ENCODE peak calls at places on chromosome 9, in nine cellular contexts. One of them, this sample, is unnamed.

GRCh38 chr9:121725008-121725795 is 73.8 kb downstream of the DAB2IP start:
- DNase-seq in amniotic stem cell: peak
- DNase-seq in right cardiac atrium: peak
- DNase-seq in natural killer cell treated with Interleukin-12 subunit alpha and Interleukin-12 subunit beta and Interleukin-15 and Interleukin-18, amount 100 ng/mL, for 72 hours: no peak
- DNase-seq in GM20000: no peak
- DNase-seq in left cardiac atrium: peak
- DNase-seq in stimulated activated CD8-positive, alpha-beta memory T cell treated with anti-CD3 and anti-CD28 coated beads, Interleukin-15, amount 100 ng/mL, for 4 hours: no peak
- DNase-seq in CD8-positive, alpha-beta T cell: no peak
- DNase-seq in GM13976: no peak
- DNase-seq in this sample: peak

GRCh38 chr9:136100700-136101614 is 5.9 kb upstream of the NACC2 start:
- DNase-seq in amniotic stem cell: no peak
- DNase-seq in right cardiac atrium: no peak
- DNase-seq in natural killer cell treated with Interleukin-12 subunit alpha and Interleukin-12 subunit beta and Interleukin-15 and Interleukin-18, amount 100 ng/mL, for 72 hours: no peak
- DNase-seq in GM20000: no peak
- DNase-seq in left cardiac atrium: no peak
- DNase-seq in stimulated activated CD8-positive, alpha-beta memory T cell treated with anti-CD3 and anti-CD28 coated beads, Interleukin-15, amount 100 ng/mL, for 4 hours: no peak
- DNase-seq in CD8-positive, alpha-beta T cell: no peak
- DNase-seq in GM13976: no peak
- DNase-seq in this sample: no peak

GRCh38 chr9:101586651-101587050 is 8.1 kb downstream of the PPP3R2 start:
- DNase-seq in amniotic stem cell: no peak
- DNase-seq in right cardiac atrium: no peak
- DNase-seq in natural killer cell treated with Interleukin-12 subunit alpha and Interleukin-12 subunit beta and Interleukin-15 and Interleukin-18, amount 100 ng/mL, for 72 hours: no peak
- DNase-seq in GM20000: no peak
- DNase-seq in left cardiac atrium: no peak
- DNase-seq in stimulated activated CD8-positive, alpha-beta memory T cell treated with anti-CD3 and anti-CD28 coated beads, Interleukin-15, amount 100 ng/mL, for 4 hours: no peak
- DNase-seq in CD8-positive, alpha-beta T cell: no peak
- DNase-seq in GM13976: no peak
- DNase-seq in this sample: no peak

GRCh38 chr9:126150411-126151030 is 176.1 kb upstream of the MVB12B start:
- DNase-seq in amniotic stem cell: no peak
- DNase-seq in right cardiac atrium: no peak
- DNase-seq in natural killer cell treated with Interleukin-12 subunit alpha and Interleukin-12 subunit beta and Interleukin-15 and Interleukin-18, amount 100 ng/mL, for 72 hours: no peak
- DNase-seq in GM20000: no peak
- DNase-seq in left cardiac atrium: no peak
- DNase-seq in stimulated activated CD8-positive, alpha-beta memory T cell treated with anti-CD3 and anti-CD28 coated beads, Interleukin-15, amount 100 ng/mL, for 4 hours: no peak
- DNase-seq in CD8-positive, alpha-beta T cell: peak
- DNase-seq in GM13976: peak
- DNase-seq in this sample: no peak

GRCh38 chr9:88018101-88018500 is 43.8 kb upstream of the CDK20 start:
- DNase-seq in amniotic stem cell: no peak
- DNase-seq in right cardiac atrium: no peak
- DNase-seq in natural killer cell treated with Interleukin-12 subunit alpha and Interleukin-12 subunit beta and Interleukin-15 and Interleukin-18, amount 100 ng/mL, for 72 hours: no peak
- DNase-seq in GM20000: no peak
- DNase-seq in left cardiac atrium: no peak
- DNase-seq in stimulated activated CD8-positive, alpha-beta memory T cell treated with anti-CD3 and anti-CD28 coated beads, Interleukin-15, amount 100 ng/mL, for 4 hours: no peak
- DNase-seq in CD8-positive, alpha-beta T cell: no peak
- DNase-seq in GM13976: no peak
- DNase-seq in this sample: no peak

GRCh38 chr9:133619791-133620190 is 10.6 kb upstream of the FAM163B start:
- DNase-seq in amniotic stem cell: no peak
- DNase-seq in right cardiac atrium: no peak
- DNase-seq in natural killer cell treated with Interleukin-12 subunit alpha and Interleukin-12 subunit beta and Interleukin-15 and Interleukin-18, amount 100 ng/mL, for 72 hours: peak
- DNase-seq in GM20000: no peak
- DNase-seq in left cardiac atrium: no peak
- DNase-seq in stimulated activated CD8-positive, alpha-beta memory T cell treated with anti-CD3 and anti-CD28 coated beads, Interleukin-15, amount 100 ng/mL, for 4 hours: peak
- DNase-seq in CD8-positive, alpha-beta T cell: peak
- DNase-seq in GM13976: no peak
- DNase-seq in this sample: no peak

GRCh38 chr9:19785230-19785629 is 3.6 kb downstream of the SLC24A2 start:
- DNase-seq in amniotic stem cell: no peak
- DNase-seq in right cardiac atrium: no peak
- DNase-seq in natural killer cell treated with Interleukin-12 subunit alpha and Interleukin-12 subunit beta and Interleukin-15 and Interleukin-18, amount 100 ng/mL, for 72 hours: no peak
- DNase-seq in GM20000: no peak
- DNase-seq in left cardiac atrium: no peak
- DNase-seq in stimulated activated CD8-positive, alpha-beta memory T cell treated with anti-CD3 and anti-CD28 coated beads, Interleukin-15, amount 100 ng/mL, for 4 hours: no peak
- DNase-seq in CD8-positive, alpha-beta T cell: no peak
- DNase-seq in GM13976: no peak
- DNase-seq in this sample: no peak

GRCh38 chr9:76116913-76117312 is 226.4 kb downstream of the PCSK5 start:
- DNase-seq in amniotic stem cell: no peak
- DNase-seq in right cardiac atrium: peak
- DNase-seq in natural killer cell treated with Interleukin-12 subunit alpha and Interleukin-12 subunit beta and Interleukin-15 and Interleukin-18, amount 100 ng/mL, for 72 hours: no peak
- DNase-seq in GM20000: no peak
- DNase-seq in left cardiac atrium: peak
- DNase-seq in stimulated activated CD8-positive, alpha-beta memory T cell treated with anti-CD3 and anti-CD28 coated beads, Interleukin-15, amount 100 ng/mL, for 4 hours: no peak
- DNase-seq in CD8-positive, alpha-beta T cell: no peak
- DNase-seq in GM13976: no peak
- DNase-seq in this sample: peak

GRCh38 chr9:123387686-123388085 is 31.7 kb downstream of the CRB2 start:
- DNase-seq in amniotic stem cell: no peak
- DNase-seq in right cardiac atrium: no peak
- DNase-seq in natural killer cell treated with Interleukin-12 subunit alpha and Interleukin-12 subunit beta and Interleukin-15 and Interleukin-18, amount 100 ng/mL, for 72 hours: no peak
- DNase-seq in GM20000: no peak
- DNase-seq in left cardiac atrium: no peak
- DNase-seq in stimulated activated CD8-positive, alpha-beta memory T cell treated with anti-CD3 and anti-CD28 coated beads, Interleukin-15, amount 100 ng/mL, for 4 hours: no peak
- DNase-seq in CD8-positive, alpha-beta T cell: no peak
- DNase-seq in GM13976: no peak
- DNase-seq in this sample: no peak

GRCh38 chr9:70049672-70050271 is 6.1 kb downstream of the MAMDC2 start:
- DNase-seq in amniotic stem cell: no peak
- DNase-seq in right cardiac atrium: peak
- DNase-seq in natural killer cell treated with Interleukin-12 subunit alpha and Interleukin-12 subunit beta and Interleukin-15 and Interleukin-18, amount 100 ng/mL, for 72 hours: no peak
- DNase-seq in GM20000: no peak
- DNase-seq in left cardiac atrium: peak
- DNase-seq in stimulated activated CD8-positive, alpha-beta memory T cell treated with anti-CD3 and anti-CD28 coated beads, Interleukin-15, amount 100 ng/mL, for 4 hours: no peak
- DNase-seq in CD8-positive, alpha-beta T cell: no peak
- DNase-seq in GM13976: no peak
- DNase-seq in this sample: peak

GRCh38 chr9:94929373-94929764 is 202.9 kb downstream of the AOPEP start:
- DNase-seq in amniotic stem cell: no peak
- DNase-seq in right cardiac atrium: peak
- DNase-seq in natural killer cell treated with Interleukin-12 subunit alpha and Interleukin-12 subunit beta and Interleukin-15 and Interleukin-18, amount 100 ng/mL, for 72 hours: peak
- DNase-seq in GM20000: no peak
- DNase-seq in left cardiac atrium: peak
- DNase-seq in stimulated activated CD8-positive, alpha-beta memory T cell treated with anti-CD3 and anti-CD28 coated beads, Interleukin-15, amount 100 ng/mL, for 4 hours: no peak
- DNase-seq in CD8-positive, alpha-beta T cell: no peak
- DNase-seq in GM13976: no peak
- DNase-seq in this sample: peak

GRCh38 chr9:70142101-70142500 is 98.5 kb downstream of the MAMDC2 start:
- DNase-seq in amniotic stem cell: no peak
- DNase-seq in right cardiac atrium: no peak
- DNase-seq in natural killer cell treated with Interleukin-12 subunit alpha and Interleukin-12 subunit beta and Interleukin-15 and Interleukin-18, amount 100 ng/mL, for 72 hours: no peak
- DNase-seq in GM20000: no peak
- DNase-seq in left cardiac atrium: no peak
- DNase-seq in stimulated activated CD8-positive, alpha-beta memory T cell treated with anti-CD3 and anti-CD28 coated beads, Interleukin-15, amount 100 ng/mL, for 4 hours: no peak
- DNase-seq in CD8-positive, alpha-beta T cell: no peak
- DNase-seq in GM13976: no peak
- DNase-seq in this sample: no peak

GRCh38 chr9:16434522-16434921 is 435.9 kb downstream of the BNC2 start:
- DNase-seq in amniotic stem cell: peak
- DNase-seq in right cardiac atrium: no peak
- DNase-seq in natural killer cell treated with Interleukin-12 subunit alpha and Interleukin-12 subunit beta and Interleukin-15 and Interleukin-18, amount 100 ng/mL, for 72 hours: no peak
- DNase-seq in GM20000: no peak
- DNase-seq in left cardiac atrium: no peak
- DNase-seq in stimulated activated CD8-positive, alpha-beta memory T cell treated with anti-CD3 and anti-CD28 coated beads, Interleukin-15, amount 100 ng/mL, for 4 hours: no peak
- DNase-seq in CD8-positive, alpha-beta T cell: no peak
- DNase-seq in GM13976: no peak
- DNase-seq in this sample: no peak

GRCh38 chr9:136522354-136523237 is 23.3 kb downstream of the NOTCH1 start:
- DNase-seq in amniotic stem cell: no peak
- DNase-seq in right cardiac atrium: no peak
- DNase-seq in natural killer cell treated with Interleukin-12 subunit alpha and Interleukin-12 subunit beta and Interleukin-15 and Interleukin-18, amount 100 ng/mL, for 72 hours: no peak
- DNase-seq in GM20000: no peak
- DNase-seq in left cardiac atrium: no peak
- DNase-seq in stimulated activated CD8-positive, alpha-beta memory T cell treated with anti-CD3 and anti-CD28 coated beads, Interleukin-15, amount 100 ng/mL, for 4 hours: no peak
- DNase-seq in CD8-positive, alpha-beta T cell: no peak
- DNase-seq in GM13976: no peak
- DNase-seq in this sample: no peak

GRCh38 chr9:136720251-136720886 is 8.0 kb downstream of the DIPK1B start:
- DNase-seq in amniotic stem cell: no peak
- DNase-seq in right cardiac atrium: peak
- DNase-seq in natural killer cell treated with Interleukin-12 subunit alpha and Interleukin-12 subunit beta and Interleukin-15 and Interleukin-18, amount 100 ng/mL, for 72 hours: no peak
- DNase-seq in GM20000: peak
- DNase-seq in left cardiac atrium: peak
- DNase-seq in stimulated activated CD8-positive, alpha-beta memory T cell treated with anti-CD3 and anti-CD28 coated beads, Interleukin-15, amount 100 ng/mL, for 4 hours: no peak
- DNase-seq in CD8-positive, alpha-beta T cell: no peak
- DNase-seq in GM13976: no peak
- DNase-seq in this sample: no peak

GRCh38 chr9:115058684-115059315 is 59.2 kb downstream of the TNC start:
- DNase-seq in amniotic stem cell: peak
- DNase-seq in right cardiac atrium: peak
- DNase-seq in natural killer cell treated with Interleukin-12 subunit alpha and Interleukin-12 subunit beta and Interleukin-15 and Interleukin-18, amount 100 ng/mL, for 72 hours: no peak
- DNase-seq in GM20000: no peak
- DNase-seq in left cardiac atrium: no peak
- DNase-seq in stimulated activated CD8-positive, alpha-beta memory T cell treated with anti-CD3 and anti-CD28 coated beads, Interleukin-15, amount 100 ng/mL, for 4 hours: no peak
- DNase-seq in CD8-positive, alpha-beta T cell: no peak
- DNase-seq in GM13976: no peak
- DNase-seq in this sample: peak

GRCh38 chr9:131270171-131271015 is 5.9 kb downstream of the FAM78A start:
- DNase-seq in amniotic stem cell: no peak
- DNase-seq in right cardiac atrium: peak
- DNase-seq in natural killer cell treated with Interleukin-12 subunit alpha and Interleukin-12 subunit beta and Interleukin-15 and Interleukin-18, amount 100 ng/mL, for 72 hours: peak
- DNase-seq in GM20000: peak
- DNase-seq in left cardiac atrium: peak
- DNase-seq in stimulated activated CD8-positive, alpha-beta memory T cell treated with anti-CD3 and anti-CD28 coated beads, Interleukin-15, amount 100 ng/mL, for 4 hours: no peak
- DNase-seq in CD8-positive, alpha-beta T cell: peak
- DNase-seq in GM13976: peak
- DNase-seq in this sample: no peak

GRCh38 chr9:561430-561829 is 280.1 kb upstream of the DMRT1 start:
- DNase-seq in amniotic stem cell: no peak
- DNase-seq in right cardiac atrium: no peak
- DNase-seq in natural killer cell treated with Interleukin-12 subunit alpha and Interleukin-12 subunit beta and Interleukin-15 and Interleukin-18, amount 100 ng/mL, for 72 hours: no peak
- DNase-seq in GM20000: no peak
- DNase-seq in left cardiac atrium: no peak
- DNase-seq in stimulated activated CD8-positive, alpha-beta memory T cell treated with anti-CD3 and anti-CD28 coated beads, Interleukin-15, amount 100 ng/mL, for 4 hours: no peak
- DNase-seq in CD8-positive, alpha-beta T cell: no peak
- DNase-seq in GM13976: no peak
- DNase-seq in this sample: peak

GRCh38 chr9:91572044-91572443 is 148.4 kb upstream of the NFIL3 start:
- DNase-seq in amniotic stem cell: no peak
- DNase-seq in right cardiac atrium: no peak
- DNase-seq in natural killer cell treated with Interleukin-12 subunit alpha and Interleukin-12 subunit beta and Interleukin-15 and Interleukin-18, amount 100 ng/mL, for 72 hours: no peak
- DNase-seq in GM20000: no peak
- DNase-seq in left cardiac atrium: no peak
- DNase-seq in stimulated activated CD8-positive, alpha-beta memory T cell treated with anti-CD3 and anti-CD28 coated beads, Interleukin-15, amount 100 ng/mL, for 4 hours: no peak
- DNase-seq in CD8-positive, alpha-beta T cell: no peak
- DNase-seq in GM13976: no peak
- DNase-seq in this sample: peak

GRCh38 chr9:75198436-75198835 is 110.1 kb downstream of the OSTF1 start:
- DNase-seq in amniotic stem cell: no peak
- DNase-seq in right cardiac atrium: no peak
- DNase-seq in natural killer cell treated with Interleukin-12 subunit alpha and Interleukin-12 subunit beta and Interleukin-15 and Interleukin-18, amount 100 ng/mL, for 72 hours: no peak
- DNase-seq in GM20000: no peak
- DNase-seq in left cardiac atrium: no peak
- DNase-seq in stimulated activated CD8-positive, alpha-beta memory T cell treated with anti-CD3 and anti-CD28 coated beads, Interleukin-15, amount 100 ng/mL, for 4 hours: no peak
- DNase-seq in CD8-positive, alpha-beta T cell: no peak
- DNase-seq in GM13976: no peak
- DNase-seq in this sample: no peak

GRCh38 chr9:115396071-115396529 is 278.1 kb upstream of the TNC start:
- DNase-seq in amniotic stem cell: no peak
- DNase-seq in right cardiac atrium: no peak
- DNase-seq in natural killer cell treated with Interleukin-12 subunit alpha and Interleukin-12 subunit beta and Interleukin-15 and Interleukin-18, amount 100 ng/mL, for 72 hours: no peak
- DNase-seq in GM20000: no peak
- DNase-seq in left cardiac atrium: no peak
- DNase-seq in stimulated activated CD8-positive, alpha-beta memory T cell treated with anti-CD3 and anti-CD28 coated beads, Interleukin-15, amount 100 ng/mL, for 4 hours: no peak
- DNase-seq in CD8-positive, alpha-beta T cell: no peak
- DNase-seq in GM13976: no peak
- DNase-seq in this sample: no peak

GRCh38 chr9:13787234-13787833 is 507.8 kb upstream of the MPDZ start:
- DNase-seq in amniotic stem cell: no peak
- DNase-seq in right cardiac atrium: no peak
- DNase-seq in natural killer cell treated with Interleukin-12 subunit alpha and Interleukin-12 subunit beta and Interleukin-15 and Interleukin-18, amount 100 ng/mL, for 72 hours: no peak
- DNase-seq in GM20000: no peak
- DNase-seq in left cardiac atrium: no peak
- DNase-seq in stimulated activated CD8-positive, alpha-beta memory T cell treated with anti-CD3 and anti-CD28 coated beads, Interleukin-15, amount 100 ng/mL, for 4 hours: no peak
- DNase-seq in CD8-positive, alpha-beta T cell: no peak
- DNase-seq in GM13976: no peak
- DNase-seq in this sample: no peak

GRCh38 chr9:14271078-14271673 is 42.8 kb downstream of the NFIB start:
- DNase-seq in amniotic stem cell: no peak
- DNase-seq in right cardiac atrium: peak
- DNase-seq in natural killer cell treated with Interleukin-12 subunit alpha and Interleukin-12 subunit beta and Interleukin-15 and Interleukin-18, amount 100 ng/mL, for 72 hours: no peak
- DNase-seq in GM20000: no peak
- DNase-seq in left cardiac atrium: peak
- DNase-seq in stimulated activated CD8-positive, alpha-beta memory T cell treated with anti-CD3 and anti-CD28 coated beads, Interleukin-15, amount 100 ng/mL, for 4 hours: no peak
- DNase-seq in CD8-positive, alpha-beta T cell: no peak
- DNase-seq in GM13976: no peak
- DNase-seq in this sample: peak